ENCODE peak calls at places on chromosomes 2 and 18, in five cellular contexts. P, Z, E, R and I are unnamed samples. For H3K79me2, the result is how much of the 10 kb centered on the place peaks cover.

GRCh38 chr2:159073256-159073655 is 104.8 kb downstream of the TANC1 start:
- DNase-seq in Z (no peak), P (peak), E (no peak), R (no peak), I (no peak)

GRCh38 chr2:230441188-230441897 is 25.3 kb downstream of the SP100 start:
- DNase-seq in P (peak), E (no peak), Z (no peak), R (peak), I (no peak)

GRCh38 chr18:9987931-9988330 is 74.1 kb downstream of the VAPA start:
- DNase-seq in Z (no peak), P (no peak), E (peak), R (no peak), I (no peak)

GRCh38 chr2:241300000-241300399 is 15.5 kb downstream of the HDLBP start:
- DNase-seq in P (no peak), R (no peak), E (no peak), Z (no peak), I (no peak)

GRCh38 chr2:56185101-56185581 is 1.4 kb downstream of the CCDC85A start:
- DNase-seq in E (peak), R (no peak), P (no peak), Z (peak), I (no peak)

GRCh38 chr2:39893616-39894015 is 114.6 kb upstream of the THUMPD2 start:
- DNase-seq in E (no peak), P (no peak), Z (no peak), R (no peak), I (no peak)

GRCh38 chr2:26312471-26312870 is 33.5 kb upstream of the SELENOI start:
- DNase-seq in E (no peak), P (no peak), R (no peak), Z (no peak), I (no peak)

GRCh38 chr2:210224660-210225460 is at the start of gene ACADL:
- DNase-seq in P (peak), Z (peak), R (no peak), E (peak), I (no peak)

GRCh38 chr18:6056171-6056932 is 161.0 kb upstream of the TMEM200C start:
- DNase-seq in Z (peak), R (no peak), P (peak), E (peak), I (no peak)

GRCh38 chr2:239202343-239202742 is 198.5 kb downstream of the HDAC4 start:
- DNase-seq in P (no peak), E (no peak), Z (no peak), R (no peak), I (no peak)

GRCh38 chr2:28543316-28544068 is 47.6 kb downstream of the PLB1 start:
- DNase-seq in P (no peak), E (no peak), R (no peak), Z (no peak), I (no peak)

GRCh38 chr2:177714704-177715103 is 322.1 kb downstream of the AGPS start:
- DNase-seq in E (no peak), P (no peak), Z (no peak), R (no peak), I (no peak)

GRCh38 chr2:139946690-139947089 is 1166.5 kb upstream of the NXPH2 start:
- DNase-seq in R (no peak), Z (no peak), P (peak), E (peak), I (no peak)

GRCh38 chr18:49456794-49457193 is 3.7 kb downstream of the DYM start:
- DNase-seq in P (no peak), R (no peak), E (no peak), Z (no peak), I (no peak)

GRCh38 chr2:206692971-206693370 is 25.2 kb downstream of the DYTN start:
- DNase-seq in P (no peak), R (no peak), Z (no peak), E (no peak), I (no peak)

GRCh38 chr2:80971-81736 is 34.8 kb upstream of the FAM110C start:
- DNase-seq in P (no peak), R (no peak), E (no peak), Z (no peak), I (no peak)
- TF ChIP-seq CTCF in P (no peak), R (no peak), E (no peak), Z (no peak), I (no peak)

GRCh38 chr2:23399674-23400261 is 14.8 kb downstream of the KLHL29 start:
- DNase-seq in P (no peak), E (no peak), R (no peak), Z (no peak), I (no peak)

GRCh38 chr2:23401427-23402204 is 16.6 kb downstream of the KLHL29 start:
- DNase-seq in P (no peak), Z (no peak), E (no peak), R (no peak), I (no peak)

GRCh38 chr2:23400703-23401102 is 15.7 kb downstream of the KLHL29 start:
- DNase-seq in E (no peak), P (no peak), Z (no peak), R (no peak), I (no peak)

GRCh38 chr2:23404426-23404825 is 19.4 kb downstream of the KLHL29 start:
- DNase-seq in R (peak), P (peak), E (peak), Z (peak), I (peak)

DNA sequence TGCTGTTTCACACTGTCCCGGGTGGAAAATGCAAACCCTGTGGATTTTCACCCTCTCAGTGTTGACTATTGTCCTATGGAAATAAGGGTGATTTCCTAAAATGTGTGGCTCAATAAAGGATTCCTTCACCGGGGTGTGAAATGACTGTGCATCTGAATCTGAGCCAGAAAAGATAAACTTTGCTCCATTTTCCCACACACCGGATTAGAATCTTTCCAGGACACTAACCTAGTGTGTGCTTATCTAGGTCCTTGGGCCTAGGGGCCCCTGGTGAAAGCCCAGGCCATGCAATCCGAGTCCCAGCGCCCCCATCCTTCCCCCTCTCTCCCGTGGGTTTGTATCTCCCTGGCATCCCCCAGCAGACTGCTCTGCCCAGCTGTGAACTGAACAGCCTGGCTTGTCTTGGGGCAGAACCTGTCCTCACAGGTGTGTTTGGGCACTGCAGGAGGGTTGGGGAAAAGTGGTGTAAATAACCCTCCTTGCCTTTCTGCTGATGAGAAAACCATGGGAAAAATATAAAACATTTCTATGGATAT is 17.3 kb downstream of the KLHL29 start:
- DNase-seq in Z (no peak), E (no peak), P (no peak), R (no peak), I (peak)
- H3K79me2 ChIP-seq in Z (under half), E (under half), P (under half), R (under half), I (under half)

DNA sequence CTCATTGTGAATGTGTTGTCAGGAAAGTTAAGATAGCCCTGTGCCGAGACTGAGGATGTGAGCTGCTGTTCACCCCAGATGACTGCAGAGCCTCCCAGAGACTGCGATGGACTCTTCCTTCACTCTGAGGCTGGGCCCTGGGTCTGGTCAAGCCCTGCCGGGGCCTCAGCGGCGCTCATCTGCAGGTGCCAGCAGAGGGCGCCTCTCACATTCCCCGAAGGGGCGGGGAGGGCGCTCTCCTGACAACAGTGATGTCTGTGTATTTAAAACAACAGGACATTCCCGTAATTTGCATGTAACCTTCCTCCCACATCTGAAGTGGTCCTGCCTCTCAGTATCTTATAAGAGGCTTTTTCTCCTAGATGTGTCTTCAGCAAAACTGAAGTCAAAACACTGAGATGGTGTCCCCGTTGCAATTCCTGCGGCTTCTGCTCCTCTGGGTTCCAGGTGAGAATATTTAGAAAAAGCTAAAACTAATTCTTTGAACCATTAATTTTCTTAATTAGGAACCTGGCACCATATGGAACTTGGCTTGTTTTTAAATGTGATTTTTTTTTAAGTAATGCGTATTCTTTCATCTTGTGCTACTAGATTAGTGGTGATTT is 1377.9 kb downstream of the RPIA start:
- DNase-seq in E (no peak), P (no peak), R (peak), Z (no peak), I (no peak)
- TF ChIP-seq CTCF in E (no peak), P (peak), R (peak), Z (no peak), I (peak)

GRCh38 chr2:232480201-232481190 is 7.1 kb downstream of the ECEL1 start:
- DNase-seq in P (no peak), E (no peak), R (no peak), Z (no peak), I (no peak)

GRCh38 chr2:232479341-232480200 is 8.1 kb downstream of the ECEL1 start:
- DNase-seq in R (peak), P (no peak), E (no peak), Z (no peak), I (no peak)

GRCh38 chr2:232476791-232477190 is 10.8 kb downstream of the ECEL1 start:
- DNase-seq in R (no peak), E (no peak), Z (no peak), P (no peak), I (no peak)

GRCh38 chr2:232477751-232478510 is 9.7 kb downstream of the ECEL1 start:
- DNase-seq in Z (no peak), E (no peak), R (no peak), P (no peak), I (no peak)

GRCh38 chr2:232478571-232479340 is 8.9 kb downstream of the ECEL1 start:
- DNase-seq in P (no peak), Z (no peak), E (no peak), R (no peak), I (no peak)
- H3K79me2 ChIP-seq in P (under half), Z (under half), E (under half), R (under half), I (under half)

DNA sequence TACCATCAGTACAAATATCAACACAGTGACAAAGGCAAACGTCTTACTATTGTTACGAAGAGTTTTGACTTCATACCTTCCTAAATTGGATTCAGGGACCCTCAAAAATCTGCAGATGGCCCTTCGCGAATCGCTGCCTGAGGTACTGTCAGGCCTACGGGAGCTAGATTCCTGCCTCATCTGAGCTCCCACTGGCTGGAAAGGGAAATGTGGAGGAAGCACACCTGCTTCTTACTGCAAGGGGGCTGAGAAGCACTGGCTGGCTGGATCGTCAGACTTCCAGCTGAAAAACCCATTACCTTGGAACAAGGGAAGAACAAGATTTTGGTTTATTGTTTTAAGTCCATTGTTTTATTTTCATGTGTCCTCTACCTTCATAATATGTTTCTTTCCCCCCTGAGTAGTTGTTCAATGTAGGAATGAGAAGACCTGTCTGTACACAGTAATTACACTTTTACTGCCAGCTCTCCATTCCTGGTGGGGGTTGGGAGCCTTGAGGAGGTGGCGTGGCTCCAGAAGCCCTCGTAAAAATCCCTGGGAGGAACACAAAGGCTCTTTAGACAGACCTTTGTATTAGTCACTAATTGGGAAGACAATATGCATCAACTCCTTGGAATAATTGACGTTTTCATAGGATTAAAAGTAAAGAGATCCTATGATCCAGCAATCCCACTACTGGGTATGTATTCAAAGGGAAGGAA is 124.1 kb upstream of the NOSTRIN start:
- DNase-seq in P (no peak), Z (no peak), E (peak), R (no peak), I (no peak)
- TF ChIP-seq CTCF in P (no peak), Z (no peak), E (no peak), R (no peak), I (no peak)